ENCODE peak calls at places on chromosomes 13 and 19, in nine cellular contexts. K, Q, R, Y, B, G, F, I and J are unnamed samples.

GRCh38 chr19:1847684-1848398 is 442 bp downstream of the REXO1 start:
- DNase-seq in K (peak; percentile 76), Q (peak; percentile 79), R (no peak), Y (peak; percentile 55), B (no peak), G (no peak), F (peak; percentile 25), I (no peak), J (no peak)

GRCh38 chr13:23695711-23696512 is 125.7 kb downstream of the TNFRSF19 start:
- DNase-seq in K (peak; percentile 67), Q (peak; percentile 73), R (no peak), Y (no peak), B (peak; percentile 37), G (peak; percentile 73), F (no peak), I (no peak), J (peak; percentile 72)

GRCh38 chr13:112928958-112929777 is 39.8 kb upstream of the MCF2L start:
- DNase-seq in K (no peak), Q (no peak), R (no peak), Y (peak; percentile 11), B (peak; percentile 59), G (no peak), F (no peak), I (peak; percentile 30), J (no peak)

GRCh38 chr13:71169125-71169524 is 697.9 kb downstream of the DACH1 start:
- DNase-seq in K (no peak), Q (no peak), R (no peak), Y (no peak), B (no peak), G (no peak), F (no peak), I (no peak), J (no peak)

GRCh38 chr13:76969488-76970365 is 21.4 kb downstream of the ACOD1 start:
- DNase-seq in K (no peak), Q (no peak), R (no peak), Y (no peak), B (no peak), G (no peak), F (no peak), I (no peak), J (no peak)

GRCh38 chr19:15223649-15224371 is 8.4 kb downstream of the EPHX3 start:
- DNase-seq in K (peak; percentile 54), Q (no peak), R (no peak), Y (no peak), B (no peak), G (no peak), F (no peak), I (peak; percentile 40), J (no peak)

GRCh38 chr13:48579167-48579918 is 46.5 kb upstream of the RCBTB2 start:
- DNase-seq in K (no peak), Q (no peak), R (no peak), Y (no peak), B (peak; percentile 10), G (no peak), F (no peak), I (no peak), J (peak; percentile 53)

GRCh38 chr19:50695251-50696064 is 24.1 kb downstream of the SHANK1 start:
- DNase-seq in K (peak; percentile 69), Q (no peak), R (no peak), Y (no peak), B (no peak), G (no peak), F (no peak), I (peak; percentile 47), J (peak; percentile 68)

GRCh38 chr13:28408235-28408848 is 86.6 kb downstream of the FLT1 start:
- DNase-seq in K (no peak), Q (no peak), R (no peak), Y (no peak), B (peak; percentile 88), G (no peak), F (no peak), I (no peak), J (no peak)

GRCh38 chr13:35630551-35631275 is 154.2 kb upstream of the MAB21L1 start:
- DNase-seq in K (peak; percentile 94), Q (no peak), R (no peak), Y (peak; percentile 9), B (peak; percentile 7), G (no peak), F (no peak), I (no peak), J (no peak)

GRCh38 chr13:35349673-35350278 is 126.7 kb downstream of the MAB21L1 start:
- DNase-seq in K (no peak), Q (no peak), R (no peak), Y (no peak), B (no peak), G (no peak), F (peak; percentile 4), I (no peak), J (no peak)

GRCh38 chr13:36787181-36787580 is 31.8 kb upstream of the RFXAP start:
- DNase-seq in K (no peak), Q (no peak), R (no peak), Y (no peak), B (no peak), G (no peak), F (no peak), I (no peak), J (no peak)

GRCh38 chr13:71977028-71977427 is 110.0 kb upstream of the DACH1 start:
- DNase-seq in K (no peak), Q (no peak), R (no peak), Y (no peak), B (no peak), G (no peak), F (no peak), I (no peak), J (no peak)

GRCh38 chr13:99958402-99959126 is 13.0 kb downstream of the ZIC5 start:
- DNase-seq in K (peak; percentile 85), Q (no peak), R (no peak), Y (no peak), B (no peak), G (no peak), F (no peak), I (no peak), J (no peak)

GRCh38 chr19:13781547-13781946 is 7.3 kb downstream of the C19orf53 start:
- DNase-seq in K (peak; percentile 91), Q (peak; percentile 76), R (no peak), Y (peak; percentile 53), B (peak; percentile 86), G (peak; percentile 64), F (peak; percentile 65), I (peak; percentile 75), J (no peak)

GRCh38 chr13:66675620-66676019 is 554.5 kb downstream of the PCDH9 start:
- DNase-seq in K (no peak), Q (no peak), R (no peak), Y (no peak), B (no peak), G (no peak), F (no peak), I (no peak), J (no peak)

GRCh38 chr13:100203696-100204367 is 114.9 kb downstream of the PCCA start:
- DNase-seq in K (no peak), Q (no peak), R (no peak), Y (no peak), B (no peak), G (no peak), F (no peak), I (no peak), J (peak; percentile 31)

GRCh38 chr19:4327252-4327876 is 11.3 kb downstream of the STAP2 start:
- DNase-seq in K (peak; percentile 99), Q (peak; percentile 84), R (peak; percentile 59), Y (no peak), B (peak; percentile 58), G (peak; percentile 85), F (no peak), I (peak; percentile 97), J (peak; percentile 68)

GRCh38 chr13:83150616-83151307 is 731.5 kb downstream of the SLITRK1 start:
- DNase-seq in K (peak; percentile 1), Q (no peak), R (no peak), Y (no peak), B (no peak), G (no peak), F (no peak), I (no peak), J (no peak)

GRCh38 chr19:47618771-47619170 is 9.8 kb downstream of the BICRA start:
- DNase-seq in K (no peak), Q (no peak), R (no peak), Y (no peak), B (peak; percentile 75), G (no peak), F (no peak), I (peak; percentile 66), J (no peak)
- TF ChIP-seq CTCF in K (no peak), Q (no peak), R (no peak), Y (no peak), B (no peak), G (no peak), F (no peak), I (no peak), J (no peak)

GRCh38 chr19:12244370-12244769 is 50.3 kb downstream of the ZNF44 start:
- DNase-seq in K (peak; percentile 48), Q (no peak), R (no peak), Y (no peak), B (no peak), G (no peak), F (no peak), I (no peak), J (no peak)
- TF ChIP-seq CTCF in K (peak; percentile 57), Q (peak; percentile 10), R (no peak), Y (no peak), B (no peak), G (no peak), F (peak; percentile 44), I (no peak), J (no peak)

GRCh38 chr13:102838273-102838672 is 7.6 kb upstream of the ERCC5 start:
- DNase-seq in K (no peak), Q (no peak), R (no peak), Y (no peak), B (no peak), G (no peak), F (no peak), I (no peak), J (no peak)
- TF ChIP-seq CTCF in K (no peak), Q (no peak), R (no peak), Y (no peak), B (no peak), G (no peak), F (no peak), I (no peak), J (no peak)

GRCh38 chr13:27370305-27370853 is 54.0 kb upstream of the GTF3A start:
- DNase-seq in K (no peak), Q (no peak), R (no peak), Y (no peak), B (no peak), G (no peak), F (no peak), I (no peak), J (no peak)

GRCh38 chr13:27374650-27375049 is 49.8 kb upstream of the GTF3A start:
- DNase-seq in K (peak; percentile 89), Q (no peak), R (peak; percentile 55), Y (peak; percentile 57), B (peak; percentile 62), G (peak; percentile 58), F (peak; percentile 34), I (peak; percentile 62), J (peak; percentile 77)

GRCh38 chr13:27371932-27372331 is 52.5 kb upstream of the GTF3A start:
- DNase-seq in K (no peak), Q (no peak), R (no peak), Y (no peak), B (no peak), G (no peak), F (no peak), I (no peak), J (no peak)

GRCh38 chr13:27374126-27374613 is 50.2 kb upstream of the GTF3A start:
- DNase-seq in K (no peak), Q (no peak), R (no peak), Y (no peak), B (no peak), G (no peak), F (no peak), I (no peak), J (no peak)

GRCh38 chr13:27372896-27373295 is 51.5 kb upstream of the GTF3A start:
- DNase-seq in K (peak; percentile 47), Q (peak; percentile 73), R (no peak), Y (no peak), B (no peak), G (peak; percentile 80), F (no peak), I (no peak), J (no peak)
- TF ChIP-seq CTCF in K (peak; percentile 43), Q (no peak), R (no peak), Y (no peak), B (no peak), G (no peak), F (no peak), I (no peak), J (no peak)